ENCODE peak calls at places on chromosome 22, in eight cellular contexts. S, G, L, A, N, X, T and I are unnamed samples.

GRCh38 chr22:47808886-47809620 is 1046.6 kb downstream of the TBC1D22A start:
- DNase-seq in S (no peak), G (no peak), L (no peak), A (no peak), N (no peak), X (no peak), T (no peak), I (no peak)

GRCh38 chr22:49462795-49463194 is 364.9 kb downstream of the BRD1 start:
- DNase-seq in S (no peak), G (no peak), L (no peak), A (no peak), N (no peak), X (no peak), T (no peak), I (no peak)

GRCh38 chr22:39518124-39518786 is 2.1 kb upstream of the ATF4 start:
- DNase-seq in S (no peak), G (no peak), L (no peak), A (no peak), N (no peak), X (no peak), T (no peak), I (no peak)

GRCh38 chr22:17235149-17235655 is 16.0 kb upstream of the ADA2 start:
- DNase-seq in S (no peak), G (no peak), L (no peak), A (no peak), N (no peak), X (peak; percentile 60), T (peak; percentile 91), I (no peak)

GRCh38 chr22:50526849-50527801 is 1.7 kb upstream of the SCO2 start:
- DNase-seq in S (no peak), G (no peak), L (no peak), A (peak; percentile 54), N (peak; percentile 60), X (peak; percentile 71), T (no peak), I (no peak)

GRCh38 chr22:18110194-18110943 is at the start of gene TUBA8:
- DNase-seq in S (no peak), G (no peak), L (peak; percentile 69), A (peak; percentile 66), N (peak; percentile 14), X (peak; percentile 66), T (no peak), I (peak; percentile 15)

GRCh38 chr22:25219948-25220442 is 556 bp downstream of the CRYBB2 start:
- DNase-seq in S (no peak), G (no peak), L (no peak), A (no peak), N (no peak), X (no peak), T (no peak), I (no peak)

GRCh38 chr22:49824185-49824925 is 3.3 kb downstream of the BRD1 start:
- DNase-seq in S (no peak), G (no peak), L (no peak), A (no peak), N (no peak), X (no peak), T (no peak), I (no peak)

GRCh38 chr22:21778705-21779363 is 43.2 kb upstream of the YPEL1 start:
- DNase-seq in S (peak; percentile 36), G (peak; percentile 3), L (no peak), A (no peak), N (no peak), X (no peak), T (no peak), I (no peak)

GRCh38 chr22:48897959-48898358 is 929.7 kb downstream of the BRD1 start:
- DNase-seq in S (no peak), G (no peak), L (no peak), A (no peak), N (no peak), X (no peak), T (no peak), I (no peak)

GRCh38 chr22:45344339-45344738 is 34.6 kb downstream of the FAM118A start:
- DNase-seq in S (no peak), G (no peak), L (peak; percentile 13), A (peak; percentile 42), N (no peak), X (no peak), T (no peak), I (no peak)
- TF ChIP-seq CTCF in S (no peak), G (no peak), L (no peak), A (no peak), N (no peak), X (no peak), T (no peak), I (peak; percentile 33)

DNA sequence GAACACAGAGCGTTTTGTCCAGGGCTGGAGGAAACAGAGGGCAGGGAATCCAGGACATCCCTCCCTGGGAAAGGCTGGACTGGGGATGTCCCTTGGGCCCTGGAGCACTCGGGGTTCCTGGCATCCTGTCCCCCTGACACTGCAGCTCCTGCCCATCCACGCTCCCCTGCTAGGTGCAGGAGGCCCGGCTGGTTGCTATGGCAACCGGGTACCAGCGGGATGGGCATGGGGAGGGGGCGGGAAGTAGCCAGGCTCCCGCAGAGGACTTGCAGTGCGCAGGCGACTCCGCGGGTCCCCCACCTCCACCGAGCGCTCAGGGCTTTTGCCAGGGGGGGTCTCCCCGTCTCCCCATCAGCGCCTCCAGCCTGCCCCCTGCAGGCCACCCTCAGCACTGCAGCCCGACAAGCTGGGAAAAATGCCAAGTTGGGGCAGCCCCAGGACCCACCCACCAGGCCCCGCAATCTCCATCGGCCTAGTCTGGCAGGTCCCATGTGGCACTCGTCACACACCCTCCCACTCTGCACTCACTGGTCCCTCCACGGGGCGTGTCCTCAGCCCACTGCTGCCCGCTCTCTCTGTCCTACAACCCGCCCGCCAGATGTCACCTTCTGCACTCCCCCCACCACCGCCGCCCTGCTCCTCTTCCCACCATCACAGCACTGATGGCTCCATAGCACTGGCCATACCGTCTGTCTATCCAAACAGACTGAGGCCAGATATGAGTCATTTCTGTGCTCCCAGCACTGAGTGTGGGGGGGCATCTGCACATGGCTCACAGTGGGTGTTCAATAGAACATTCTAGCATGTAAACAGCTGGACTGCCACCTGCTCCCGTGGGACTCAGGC is 31.5 kb downstream of the KIAA0930 start:
- DNase-seq in S (no peak), G (no peak), L (peak; percentile 59), A (no peak), N (no peak), X (peak; percentile 84), T (peak; percentile 43), I (no peak)
- TF ChIP-seq CTCF in S (peak; percentile 78), G (peak; percentile 20), L (peak; percentile 69), A (peak; percentile 74), N (peak; percentile 83), X (peak; percentile 90), T (peak; percentile 76), I (peak; percentile 69)

GRCh38 chr22:35367331-35367886 is 13.5 kb upstream of the HMOX1 start:
- DNase-seq in S (no peak), G (no peak), L (no peak), A (no peak), N (peak; percentile 67), X (no peak), T (no peak), I (no peak)
- TF ChIP-seq CTCF in S (no peak), G (no peak), L (no peak), A (no peak), N (peak; percentile 59), X (no peak), T (peak; percentile 11), I (no peak)

DNA sequence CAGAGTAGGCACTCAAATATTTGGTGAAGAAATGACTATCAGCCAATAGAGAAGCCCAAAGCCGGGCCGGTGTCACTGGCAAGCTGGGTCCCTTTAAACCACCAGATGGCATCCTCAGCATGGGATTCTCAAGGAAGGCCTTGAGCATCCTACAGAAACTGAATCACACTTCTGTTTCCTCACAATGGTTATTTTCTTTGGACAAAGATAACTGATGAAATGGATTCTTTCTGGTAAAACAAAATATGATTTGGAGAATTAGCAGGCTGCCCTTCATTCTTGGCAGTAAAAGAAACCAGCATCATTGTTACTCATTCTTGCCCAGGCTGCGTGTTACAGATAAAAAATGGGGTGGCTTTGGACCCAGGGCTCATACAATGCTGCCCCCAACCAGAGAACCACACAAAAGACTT is 30.3 kb upstream of the ASPHD2 start:
- DNase-seq in S (peak; percentile 23), G (peak; percentile 33), L (peak; percentile 40), A (peak; percentile 73), N (peak; percentile 71), X (peak; percentile 55), T (peak; percentile 33), I (no peak)
- TF ChIP-seq CTCF in S (peak; percentile 75), G (peak; percentile 51), L (peak; percentile 53), A (peak; percentile 85), N (peak; percentile 86), X (no peak), T (peak; percentile 66), I (peak; percentile 62)

GRCh38 chr22:28030442-28030841 is 111.4 kb upstream of the PITPNB start:
- DNase-seq in S (no peak), G (no peak), L (no peak), A (no peak), N (no peak), X (no peak), T (no peak), I (no peak)

GRCh38 chr22:28031383-28031922 is 112.4 kb upstream of the PITPNB start:
- DNase-seq in S (no peak), G (no peak), L (no peak), A (no peak), N (no peak), X (no peak), T (no peak), I (no peak)

GRCh38 chr22:28034145-28034759 is 115.2 kb upstream of the PITPNB start:
- DNase-seq in S (no peak), G (no peak), L (no peak), A (no peak), N (no peak), X (no peak), T (no peak), I (no peak)

GRCh38 chr22:28034760-28035401 is 115.8 kb upstream of the PITPNB start:
- DNase-seq in S (no peak), G (peak; percentile 81), L (no peak), A (peak; percentile 52), N (no peak), X (no peak), T (no peak), I (no peak)

GRCh38 chr22:28032896-28033295 is 113.8 kb upstream of the PITPNB start:
- DNase-seq in S (no peak), G (no peak), L (no peak), A (peak; percentile 63), N (no peak), X (no peak), T (no peak), I (no peak)
- TF ChIP-seq CTCF in S (no peak), G (no peak), L (no peak), A (no peak), N (no peak), X (no peak), T (no peak), I (no peak)

DNA sequence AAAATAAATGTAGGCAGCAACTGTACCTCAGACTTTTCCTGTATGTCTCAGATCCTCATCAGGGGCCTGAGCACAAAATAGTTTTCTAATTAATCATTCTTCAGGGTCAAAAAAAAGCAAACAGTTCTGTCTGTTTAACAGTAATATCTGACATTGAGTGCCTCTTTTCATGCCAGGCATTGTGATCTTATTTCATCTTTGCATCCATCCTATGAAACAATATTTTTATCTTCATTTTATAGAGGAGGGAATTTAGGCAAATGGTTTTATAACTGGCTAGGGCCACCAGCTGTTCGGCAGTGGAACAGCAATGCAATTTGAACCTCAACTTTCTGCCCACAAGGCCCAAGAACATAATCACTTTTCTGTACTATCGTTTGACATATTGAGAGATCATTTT is 145.6 kb downstream of the WNT7B start:
- DNase-seq in S (no peak), G (no peak), L (no peak), A (no peak), N (peak; percentile 31), X (no peak), T (no peak), I (no peak)
- TF ChIP-seq CTCF in S (peak; percentile 43), G (no peak), L (no peak), A (peak; percentile 60), N (peak; percentile 81), X (no peak), T (no peak), I (no peak)